ENCODE peak calls at places on chromosomes 5 and 9, in six cellular contexts. One of them, this sample, is unnamed.
A peak's percentile ranks its signal among the peaks of the same experiment; 100 is the strongest.

GRCh38 chr5:143491644-143492043 is 88.2 kb upstream of the NR3C1 start:
- DNase-seq in choroid plexus epithelial cell: peak; percentile 44
- DNase-seq in heart right ventricle: no peak
- DNase-seq in astrocyte of the cerebellum: no peak
- DNase-seq in testis: no peak
- DNase-seq in mucosa of descending colon: no peak
- DNase-seq in this sample: no peak

GRCh38 chr5:62259699-62260220 is 46.2 kb upstream of the KIF2A start:
- DNase-seq in choroid plexus epithelial cell: peak; percentile 34
- DNase-seq in testis: no peak
- DNase-seq in astrocyte of the cerebellum: no peak
- DNase-seq in mucosa of descending colon: no peak
- DNase-seq in heart right ventricle: no peak
- DNase-seq in this sample: no peak

GRCh38 chr9:136596630-136597031 is 50.8 kb upstream of the NOTCH1 start:
- DNase-seq in testis: peak; percentile 87
- DNase-seq in mucosa of descending colon: no peak
- DNase-seq in choroid plexus epithelial cell: no peak
- DNase-seq in heart right ventricle: no peak
- DNase-seq in astrocyte of the cerebellum: no peak
- DNase-seq in this sample: no peak

GRCh38 chr5:72487151-72487550 is 20.1 kb downstream of the ZNF366 start:
- DNase-seq in choroid plexus epithelial cell: no peak
- DNase-seq in astrocyte of the cerebellum: no peak
- DNase-seq in mucosa of descending colon: no peak
- DNase-seq in heart right ventricle: no peak
- DNase-seq in testis: no peak
- DNase-seq in this sample: no peak

GRCh38 chr5:121870489-121870888 is 18.8 kb downstream of the FTMT start:
- DNase-seq in mucosa of descending colon: no peak
- DNase-seq in heart right ventricle: no peak
- DNase-seq in astrocyte of the cerebellum: peak; percentile 22
- DNase-seq in testis: no peak
- DNase-seq in choroid plexus epithelial cell: peak; percentile 15
- DNase-seq in this sample: no peak

GRCh38 chr9:88534456-88535225 is at the start of gene NXNL2:
- DNase-seq in mucosa of descending colon: peak; percentile 62
- DNase-seq in astrocyte of the cerebellum: peak; percentile 44
- DNase-seq in choroid plexus epithelial cell: peak; percentile 91
- DNase-seq in heart right ventricle: peak; percentile 59
- DNase-seq in testis: peak; percentile 86
- DNase-seq in this sample: peak; percentile 96

GRCh38 chr9:98075332-98075805 is 18.8 kb downstream of the NANS start:
- DNase-seq in choroid plexus epithelial cell: peak; percentile 92
- DNase-seq in heart right ventricle: no peak
- DNase-seq in testis: peak; percentile 24
- DNase-seq in astrocyte of the cerebellum: no peak
- DNase-seq in mucosa of descending colon: no peak
- DNase-seq in this sample: no peak

GRCh38 chr9:63817622-63818518 is 1467.1 kb downstream of the FOXD4L5 start:
- DNase-seq in mucosa of descending colon: peak; percentile 51
- DNase-seq in astrocyte of the cerebellum: no peak
- DNase-seq in heart right ventricle: peak; percentile 31
- DNase-seq in choroid plexus epithelial cell: peak; percentile 22
- DNase-seq in testis: peak; percentile 48
- DNase-seq in this sample: peak; percentile 88

GRCh38 chr5:178356459-178356872 is 123.9 kb upstream of the PHYKPL start:
- DNase-seq in mucosa of descending colon: no peak
- DNase-seq in choroid plexus epithelial cell: no peak
- DNase-seq in heart right ventricle: no peak
- DNase-seq in astrocyte of the cerebellum: peak; percentile 13
- DNase-seq in testis: peak; percentile 46
- DNase-seq in this sample: peak; percentile 55

GRCh38 chr5:142215915-142216681 is 107.5 kb downstream of the NDFIP1 start:
- DNase-seq in heart right ventricle: peak; percentile 70
- DNase-seq in testis: peak; percentile 52
- DNase-seq in astrocyte of the cerebellum: peak; percentile 99
- DNase-seq in choroid plexus epithelial cell: peak; percentile 98
- DNase-seq in mucosa of descending colon: peak; percentile 30
- DNase-seq in this sample: peak; percentile 88

GRCh38 chr5:10797246-10797645 is 36.2 kb upstream of the DAP start:
- DNase-seq in heart right ventricle: no peak
- DNase-seq in choroid plexus epithelial cell: peak; percentile 36
- DNase-seq in astrocyte of the cerebellum: no peak
- DNase-seq in testis: no peak
- DNase-seq in mucosa of descending colon: no peak
- DNase-seq in this sample: no peak

GRCh38 chr9:124800306-124801259 is 23.6 kb downstream of the OLFML2A start:
- DNase-seq in heart right ventricle: peak; percentile 76
- DNase-seq in mucosa of descending colon: peak; percentile 36
- DNase-seq in testis: peak; percentile 37
- DNase-seq in choroid plexus epithelial cell: peak; percentile 23
- DNase-seq in astrocyte of the cerebellum: no peak
- DNase-seq in this sample: no peak

GRCh38 chr9:112705773-112706427 is 12.0 kb downstream of the INIP start:
- DNase-seq in testis: peak; percentile 78
- DNase-seq in heart right ventricle: peak; percentile 19
- DNase-seq in mucosa of descending colon: peak; percentile 38
- DNase-seq in astrocyte of the cerebellum: peak; percentile 46
- DNase-seq in choroid plexus epithelial cell: peak; percentile 81
- DNase-seq in this sample: no peak

GRCh38 chr9:83706703-83707517 is 848 bp downstream of the UBQLN1 start:
- DNase-seq in choroid plexus epithelial cell: peak; percentile 30
- DNase-seq in astrocyte of the cerebellum: no peak
- DNase-seq in mucosa of descending colon: peak; percentile 43
- DNase-seq in testis: peak; percentile 49
- DNase-seq in heart right ventricle: peak; percentile 38
- DNase-seq in this sample: peak; percentile 82

GRCh38 chr9:37029304-37029775 is 4.7 kb downstream of the PAX5 start:
- DNase-seq in astrocyte of the cerebellum: no peak
- DNase-seq in testis: no peak
- DNase-seq in choroid plexus epithelial cell: no peak
- DNase-seq in mucosa of descending colon: no peak
- DNase-seq in heart right ventricle: no peak
- DNase-seq in this sample: no peak

GRCh38 chr5:175467983-175468698 is 10.2 kb upstream of the SFXN1 start:
- DNase-seq in heart right ventricle: no peak
- DNase-seq in astrocyte of the cerebellum: no peak
- DNase-seq in choroid plexus epithelial cell: no peak
- DNase-seq in mucosa of descending colon: no peak
- DNase-seq in testis: no peak
- DNase-seq in this sample: no peak

GRCh38 chr5:180668835-180669596 is 19.6 kb upstream of the FLT4 start:
- DNase-seq in heart right ventricle: no peak
- DNase-seq in choroid plexus epithelial cell: no peak
- DNase-seq in astrocyte of the cerebellum: no peak
- DNase-seq in testis: no peak
- DNase-seq in mucosa of descending colon: no peak
- DNase-seq in this sample: no peak

GRCh38 chr9:138037140-138037539 is 159.6 kb downstream of the CACNA1B start:
- DNase-seq in astrocyte of the cerebellum: no peak
- DNase-seq in choroid plexus epithelial cell: no peak
- DNase-seq in mucosa of descending colon: no peak
- DNase-seq in heart right ventricle: no peak
- DNase-seq in testis: no peak
- DNase-seq in this sample: no peak

GRCh38 chr5:153601377-153601776 is 110.9 kb downstream of the GRIA1 start:
- DNase-seq in astrocyte of the cerebellum: no peak
- DNase-seq in mucosa of descending colon: no peak
- DNase-seq in testis: no peak
- DNase-seq in choroid plexus epithelial cell: no peak
- DNase-seq in heart right ventricle: no peak
- DNase-seq in this sample: no peak

GRCh38 chr9:124345751-124346281 is 69.4 kb downstream of the PSMB7 start:
- DNase-seq in heart right ventricle: no peak
- DNase-seq in mucosa of descending colon: no peak
- DNase-seq in choroid plexus epithelial cell: no peak
- DNase-seq in astrocyte of the cerebellum: no peak
- DNase-seq in testis: no peak
- DNase-seq in this sample: peak; percentile 69

GRCh38 chr5:10445352-10445751 is 3.7 kb downstream of the ROPN1L start:
- DNase-seq in astrocyte of the cerebellum: no peak
- DNase-seq in heart right ventricle: no peak
- DNase-seq in testis: no peak
- DNase-seq in choroid plexus epithelial cell: no peak
- DNase-seq in mucosa of descending colon: no peak
- DNase-seq in this sample: no peak

GRCh38 chr5:62342476-62342837 is 36.5 kb downstream of the KIF2A start:
- DNase-seq in testis: no peak
- DNase-seq in choroid plexus epithelial cell: no peak
- DNase-seq in heart right ventricle: no peak
- DNase-seq in astrocyte of the cerebellum: no peak
- DNase-seq in mucosa of descending colon: no peak
- DNase-seq in this sample: no peak

GRCh38 chr5:171540865-171541264 is 121.4 kb downstream of the FGF18 start:
- DNase-seq in choroid plexus epithelial cell: no peak
- DNase-seq in heart right ventricle: no peak
- DNase-seq in mucosa of descending colon: no peak
- DNase-seq in testis: no peak
- DNase-seq in astrocyte of the cerebellum: no peak
- DNase-seq in this sample: no peak

GRCh38 chr5:171541380-171541779 is 121.9 kb downstream of the FGF18 start:
- DNase-seq in testis: no peak
- DNase-seq in astrocyte of the cerebellum: no peak
- DNase-seq in heart right ventricle: no peak
- DNase-seq in mucosa of descending colon: no peak
- DNase-seq in choroid plexus epithelial cell: no peak
- DNase-seq in this sample: no peak

GRCh38 chr5:171542504-171543150 is 123.2 kb downstream of the FGF18 start:
- DNase-seq in testis: no peak
- DNase-seq in mucosa of descending colon: no peak
- DNase-seq in astrocyte of the cerebellum: no peak
- DNase-seq in choroid plexus epithelial cell: no peak
- DNase-seq in heart right ventricle: no peak
- DNase-seq in this sample: no peak

GRCh38 chr5:171544913-171545550 is 125.6 kb downstream of the FGF18 start:
- DNase-seq in astrocyte of the cerebellum: no peak
- DNase-seq in heart right ventricle: no peak
- DNase-seq in mucosa of descending colon: no peak
- DNase-seq in choroid plexus epithelial cell: no peak
- DNase-seq in testis: no peak
- DNase-seq in this sample: no peak

DNA sequence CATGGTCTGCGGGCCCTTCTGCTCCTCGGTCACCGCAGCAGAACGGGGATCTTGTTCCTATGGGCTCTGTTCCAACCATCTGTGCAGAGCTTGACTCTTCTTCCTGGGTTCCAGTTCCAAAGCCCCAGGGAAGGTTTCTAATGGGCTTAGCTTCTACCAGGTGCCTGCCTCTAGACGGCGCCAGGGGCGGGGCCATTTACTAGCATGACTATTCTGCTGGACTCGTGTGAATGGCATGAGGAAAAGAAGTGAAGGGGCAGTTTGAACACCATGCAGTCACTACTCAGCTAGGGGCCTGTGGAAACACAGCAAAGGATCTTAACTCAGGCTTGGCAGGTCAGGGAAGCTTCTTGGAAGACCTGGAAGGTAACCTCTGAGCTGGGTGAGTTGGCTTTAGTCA is 124.0 kb downstream of the FGF18 start:
- DNase-seq in astrocyte of the cerebellum: no peak
- DNase-seq in mucosa of descending colon: no peak
- DNase-seq in choroid plexus epithelial cell: no peak
- DNase-seq in testis: no peak
- DNase-seq in heart right ventricle: no peak
- DNase-seq in this sample: no peak
- H3K4me3 ChIP-seq in astrocyte of the cerebellum: no peak overlapping the region
- H3K4me3 ChIP-seq in mucosa of descending colon: no peak overlapping the region
- H3K4me3 ChIP-seq in choroid plexus epithelial cell: no peak overlapping the region
- H3K4me3 ChIP-seq in testis: no peak overlapping the region
- H3K4me3 ChIP-seq in heart right ventricle: no peak overlapping the region
- H3K4me3 ChIP-seq in this sample: no peak overlapping the region

DNA sequence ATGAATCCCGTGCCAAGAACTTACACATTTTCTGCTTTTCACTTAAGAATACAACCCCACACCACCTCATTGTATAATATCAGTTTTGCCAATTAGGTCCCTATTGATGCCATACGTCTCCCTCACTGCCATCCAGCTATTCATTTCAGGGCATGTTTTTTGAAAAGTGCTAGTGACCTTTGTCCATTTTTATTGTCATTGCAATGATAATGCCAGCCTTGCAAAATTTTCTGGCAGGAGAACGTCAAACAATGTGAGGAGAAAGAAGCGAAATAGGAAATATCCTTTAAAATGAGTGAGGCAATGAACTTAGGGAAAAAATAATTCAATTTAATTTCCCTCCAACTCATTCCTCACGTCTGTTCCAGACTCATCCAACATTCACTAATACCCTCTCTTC is 111.8 kb upstream of the CKMT2 start:
- DNase-seq in choroid plexus epithelial cell: no peak
- DNase-seq in astrocyte of the cerebellum: no peak
- DNase-seq in testis: no peak
- DNase-seq in heart right ventricle: no peak
- DNase-seq in mucosa of descending colon: no peak
- DNase-seq in this sample: no peak
- H3K4me3 ChIP-seq in choroid plexus epithelial cell: no peak overlapping the region
- H3K4me3 ChIP-seq in astrocyte of the cerebellum: no peak overlapping the region
- H3K4me3 ChIP-seq in testis: no peak overlapping the region
- H3K4me3 ChIP-seq in heart right ventricle: no peak overlapping the region
- H3K4me3 ChIP-seq in mucosa of descending colon: no peak overlapping the region
- H3K4me3 ChIP-seq in this sample: no peak overlapping the region

DNA sequence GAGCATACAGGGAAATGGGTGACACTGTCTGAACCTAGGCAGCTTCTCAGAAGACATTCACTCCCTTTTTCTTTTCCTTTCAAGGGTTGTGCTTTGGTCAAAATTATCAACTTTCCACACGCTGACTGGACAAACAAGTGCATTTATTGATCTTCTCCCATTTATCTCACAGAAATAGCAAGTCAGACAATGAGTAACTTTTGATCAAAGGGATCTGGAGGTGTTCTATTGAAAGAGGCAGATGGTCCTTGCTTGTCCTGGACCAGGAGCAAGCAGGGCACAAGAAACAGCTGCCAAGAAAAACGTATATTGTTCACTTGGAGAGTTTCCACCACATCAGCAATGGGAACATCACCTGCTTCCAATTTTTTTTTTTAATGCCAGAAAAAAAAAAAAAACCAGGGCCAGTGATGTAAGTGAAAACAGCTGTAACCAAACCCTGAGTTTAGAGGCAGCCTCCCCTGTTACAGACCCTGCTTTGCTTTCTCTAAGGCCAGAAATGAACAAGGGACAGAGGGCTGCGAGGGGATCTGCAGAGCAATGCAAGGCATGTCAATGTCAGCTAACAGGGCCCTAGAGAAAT is 79.8 kb downstream of the NIPSNAP3B start:
- DNase-seq in astrocyte of the cerebellum: no peak
- DNase-seq in choroid plexus epithelial cell: no peak
- DNase-seq in testis: no peak
- DNase-seq in heart right ventricle: no peak
- DNase-seq in mucosa of descending colon: no peak
- DNase-seq in this sample: no peak
- H3K4me3 ChIP-seq in astrocyte of the cerebellum: no peak overlapping the region
- H3K4me3 ChIP-seq in choroid plexus epithelial cell: no peak overlapping the region
- H3K4me3 ChIP-seq in testis: no peak overlapping the region
- H3K4me3 ChIP-seq in heart right ventricle: no peak overlapping the region
- H3K4me3 ChIP-seq in mucosa of descending colon: no peak overlapping the region
- H3K4me3 ChIP-seq in this sample: no peak overlapping the region

DNA sequence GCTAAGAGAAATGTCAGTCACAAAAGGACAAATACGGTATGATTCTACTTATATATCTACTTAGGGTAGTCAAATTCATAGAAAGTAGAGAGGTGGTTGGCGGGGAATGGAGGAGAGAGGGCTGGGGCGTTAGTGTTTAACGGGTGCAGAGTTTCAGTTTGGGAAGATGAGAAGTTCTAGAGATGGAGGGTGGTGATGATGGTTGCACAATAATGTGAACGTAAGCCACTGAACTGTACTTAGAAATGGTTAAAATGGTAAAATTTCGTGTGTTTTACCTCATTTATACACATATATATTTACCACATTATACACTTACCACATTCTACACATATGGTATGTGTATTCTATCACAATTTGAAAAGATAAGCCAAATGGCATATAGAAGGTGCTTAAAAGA is 35.7 kb downstream of the LSM11 start:
- DNase-seq in astrocyte of the cerebellum: no peak
- DNase-seq in choroid plexus epithelial cell: no peak
- DNase-seq in testis: no peak
- DNase-seq in mucosa of descending colon: no peak
- DNase-seq in heart right ventricle: no peak
- DNase-seq in this sample: no peak
- H3K4me3 ChIP-seq in astrocyte of the cerebellum: no peak overlapping the region
- H3K4me3 ChIP-seq in choroid plexus epithelial cell: no peak overlapping the region
- H3K4me3 ChIP-seq in testis: no peak overlapping the region
- H3K4me3 ChIP-seq in mucosa of descending colon: no peak overlapping the region
- H3K4me3 ChIP-seq in heart right ventricle: no peak overlapping the region
- H3K4me3 ChIP-seq in this sample: no peak overlapping the region

This sample was measured in aorta.